ENCODE peak calls at places on chromosomes 13 and 19, in five cellular contexts. O is Calu3, I is AG09309, N is tibial nerve, B is PC-3. T is an unnamed sample.

GRCh38 chr13:110391273-110391672 is 84.2 kb downstream of the COL4A2 start:
- DNase-seq in N (no peak), B (peak), O (no peak), I (no peak), T (no peak)

GRCh38 chr19:56896041-56896440 is 55.5 kb upstream of the PEG3 start:
- DNase-seq in O (no peak), I (no peak), B (no peak), N (no peak), T (no peak)

GRCh38 chr13:51912511-51913225 is 50.9 kb downstream of the CCDC70 start:
- DNase-seq in I (no peak), N (no peak), B (no peak), O (no peak), T (no peak)

GRCh38 chr13:98270819-98271218 is 93.8 kb upstream of the RNF113B start:
- DNase-seq in B (no peak), I (no peak), O (no peak), N (no peak), T (no peak)

GRCh38 chr19:6800991-6801396 is 28.5 kb downstream of the VAV1 start:
- DNase-seq in B (peak), N (no peak), O (peak), I (peak), T (no peak)

GRCh38 chr13:40064154-40064713 is 408.8 kb downstream of the COG6 start:
- DNase-seq in N (no peak), B (no peak), I (no peak), O (peak), T (no peak)

GRCh38 chr13:27927444-27928352 is 7.9 kb downstream of the PDX1 start:
- DNase-seq in N (no peak), B (no peak), O (no peak), I (no peak), T (no peak)

GRCh38 chr19:45040059-45040767 is 1.4 kb downstream of the CLASRP start:
- DNase-seq in I (no peak), O (no peak), N (no peak), B (no peak), T (no peak)

GRCh38 chr13:99505814-99506269 is 4.6 kb downstream of the TM9SF2 start:
- DNase-seq in I (no peak), O (no peak), N (no peak), B (peak), T (no peak)

GRCh38 chr13:111344471-111345191 is 24.2 kb downstream of the TEX29 start:
- DNase-seq in O (no peak), N (no peak), I (no peak), B (peak), T (no peak)

GRCh38 chr19:32189956-32190706 is 155.3 kb upstream of the ZNF507 start:
- DNase-seq in O (no peak), N (no peak), B (no peak), I (no peak), T (no peak)

GRCh38 chr19:5018224-5019015 is 49.5 kb downstream of the KDM4B start:
- DNase-seq in N (no peak), I (no peak), B (no peak), O (no peak), T (no peak)

GRCh38 chr13:44281252-44282000 is 92.2 kb upstream of the SERP2 start:
- DNase-seq in O (peak), I (no peak), N (no peak), B (no peak), T (no peak)

GRCh38 chr19:15666186-15666585 is 6.7 kb upstream of the CYP4F12 start:
- DNase-seq in B (no peak), O (no peak), N (no peak), I (no peak), T (no peak)

GRCh38 chr13:50509771-50510441 is 333.6 kb downstream of the DLEU7 start:
- DNase-seq in N (no peak), B (no peak), O (no peak), I (no peak), T (no peak)

GRCh38 chr13:40682449-40683240 is 16.2 kb upstream of the FOXO1 start:
- DNase-seq in B (peak), N (no peak), I (no peak), O (no peak), T (no peak)

GRCh38 chr13:50079278-50080157 is 64.3 kb downstream of the KCNRG start:
- DNase-seq in N (no peak), B (no peak), O (no peak), I (no peak), T (no peak)

GRCh38 chr19:12090807-12091206 is 26.3 kb downstream of the ZNF844 start:
- DNase-seq in B (peak), I (peak), O (no peak), N (peak), T (peak)

GRCh38 chr19:54178581-54179261 is 5.8 kb upstream of the TMC4 start:
- DNase-seq in B (peak), O (no peak), I (no peak), N (no peak), T (no peak)

GRCh38 chr19:51564791-51565190 is 6.3 kb upstream of the ZNF175 start:
- DNase-seq in O (no peak), N (no peak), B (no peak), I (no peak), T (no peak)

GRCh38 chr13:20828540-20829364 is 55.0 kb upstream of the EEF1AKMT1 start:
- DNase-seq in N (peak), O (peak), B (peak), I (peak), T (no peak)

GRCh38 chr19:33196446-33197193 is 2.5 kb downstream of the LRP3 start:
- DNase-seq in O (no peak), I (no peak), B (no peak), N (no peak), T (no peak)

GRCh38 chr19:46748325-46749109 is 2.3 kb upstream of the STRN4 start:
- DNase-seq in B (peak), I (no peak), O (peak), N (peak), T (no peak)

DNA sequence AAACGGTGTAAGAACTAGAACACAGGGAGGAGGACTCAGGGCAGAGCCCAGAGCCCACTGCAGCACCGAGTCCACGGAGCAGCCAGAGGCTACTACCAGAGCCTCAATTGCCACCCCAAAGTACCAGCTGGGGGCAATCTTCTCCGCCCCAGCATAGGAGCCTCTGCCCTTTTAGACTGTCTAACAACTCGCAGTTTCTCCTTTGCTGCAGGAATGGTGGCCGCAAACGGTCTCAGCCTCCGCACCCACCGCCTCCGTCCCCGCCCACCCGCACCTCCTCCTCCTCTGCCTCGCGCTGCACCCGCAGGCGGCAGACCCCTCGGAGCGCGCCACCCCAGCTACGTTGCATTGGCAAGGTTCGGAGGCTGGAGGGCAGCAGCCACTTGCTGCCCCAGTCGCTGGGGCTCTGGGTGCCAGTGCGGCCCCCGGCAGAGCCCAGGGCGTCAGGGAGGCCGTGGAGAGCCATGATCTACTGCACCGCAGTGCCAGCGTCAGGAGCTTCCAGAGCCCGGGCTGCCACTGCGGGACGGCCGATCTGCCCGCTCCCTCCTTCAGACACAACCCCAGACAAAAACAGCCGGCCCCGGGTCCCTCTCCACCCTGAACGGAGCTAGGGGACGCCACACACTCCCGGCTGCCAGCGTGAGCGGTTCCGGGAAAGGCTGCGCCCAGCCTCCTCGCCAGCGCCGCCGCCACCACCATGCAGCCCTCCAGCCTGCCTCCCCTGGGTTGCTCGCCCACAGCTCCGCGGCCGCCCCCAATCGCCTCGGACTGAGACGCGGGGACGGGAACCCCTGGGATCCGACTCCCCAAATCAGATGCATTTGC is 1.8 kb downstream of the FGF14 start:
- DNase-seq in N (no peak), I (no peak), O (peak), B (no peak), T (no peak)
- TF ChIP-seq CTCF in N (no peak), I (peak), O (no peak), B (no peak), T (no peak)

GRCh38 chr13:29564828-29565227 is 30.7 kb downstream of the SLC7A1 start:
- DNase-seq in B (no peak), O (no peak), I (no peak), N (no peak), T (no peak)
- TF ChIP-seq CTCF in B (peak), O (no peak), I (peak), N (no peak), T (no peak)

DNA sequence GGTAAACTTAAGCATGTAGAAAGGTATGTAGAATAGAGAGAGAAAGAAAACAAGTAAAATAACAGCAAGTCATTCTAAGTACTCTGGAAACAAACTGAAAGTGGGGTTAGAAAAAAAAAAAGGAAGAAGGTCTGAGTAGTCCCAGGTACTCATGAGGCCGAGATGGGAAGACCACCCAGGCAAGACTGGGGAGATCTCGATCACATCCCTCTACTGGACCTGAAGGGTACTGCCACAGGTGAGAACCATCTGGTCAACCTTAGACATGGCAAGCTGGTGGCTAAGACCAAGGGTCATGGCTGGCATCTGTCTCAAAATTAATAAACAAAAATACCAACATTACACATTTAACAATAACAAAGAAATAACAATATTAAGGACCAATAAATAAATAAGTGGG is 36.3 kb upstream of the ZNF724 start:
- DNase-seq in O (no peak), N (no peak), B (no peak), I (no peak), T (no peak)
- TF ChIP-seq CTCF in O (no peak), N (no peak), B (peak), I (peak), T (peak)

GRCh38 chr13:25977671-25978070 is 74.1 kb downstream of the SHISA2 start:
- DNase-seq in I (no peak), O (no peak), N (no peak), B (no peak), T (no peak)

GRCh38 chr13:25978961-25979360 is 72.9 kb downstream of the SHISA2 start:
- DNase-seq in O (no peak), B (no peak), N (no peak), I (no peak), T (no peak)

GRCh38 chr13:25981060-25981459 is 70.8 kb downstream of the SHISA2 start:
- DNase-seq in B (no peak), I (no peak), O (no peak), N (no peak), T (no peak)

GRCh38 chr13:25982908-25983307 is 68.9 kb downstream of the SHISA2 start:
- DNase-seq in N (no peak), O (no peak), I (no peak), B (no peak), T (no peak)

DNA sequence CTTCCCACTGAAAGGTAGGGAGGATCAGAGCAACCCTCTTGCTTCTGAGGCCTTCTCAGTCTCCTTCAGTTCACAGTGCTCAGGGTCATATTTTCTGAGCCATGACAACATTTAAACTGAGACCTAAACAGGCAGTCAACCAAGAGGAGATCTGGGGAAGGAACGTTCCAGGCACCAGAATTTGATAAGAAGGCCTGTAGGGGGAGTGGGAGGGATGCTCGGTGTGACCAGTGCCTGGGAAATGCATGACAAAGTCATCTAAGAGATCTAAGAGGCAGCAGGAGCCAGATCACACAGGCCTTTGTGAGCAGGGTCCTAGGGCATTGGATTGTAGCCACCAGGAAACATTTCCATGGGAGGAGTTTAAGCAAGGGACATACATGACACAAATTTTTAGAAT is 71.6 kb downstream of the SHISA2 start:
- DNase-seq in O (peak), B (peak), I (no peak), N (no peak), T (no peak)
- TF ChIP-seq CTCF in O (no peak), B (peak), I (peak), N (no peak), T (peak)

GRCh38 chr19:23772668-23773063 is 14.0 kb upstream of the ZNF681 start:
- DNase-seq in B (peak), I (no peak), N (no peak), O (no peak), T (no peak)

GRCh38 chr19:23770672-23771250 is 12.1 kb upstream of the ZNF681 start:
- DNase-seq in O (no peak), B (no peak), N (no peak), I (no peak), T (no peak)

GRCh38 chr19:23769691-23770468 is 11.2 kb upstream of the ZNF681 start:
- DNase-seq in B (no peak), I (no peak), N (no peak), O (no peak), T (no peak)

GRCh38 chr19:23771761-23772667 is 13.3 kb upstream of the ZNF681 start:
- DNase-seq in N (no peak), O (no peak), B (peak), I (no peak), T (no peak)

GRCh38 chr19:23771348-23771747 is 12.7 kb upstream of the ZNF681 start:
- DNase-seq in N (no peak), I (no peak), O (no peak), B (no peak), T (no peak)
- TF ChIP-seq CTCF in N (no peak), I (no peak), O (no peak), B (no peak), T (no peak)

GRCh38 chr19:37317403-37318209 is 53.3 kb upstream of the ZNF527 start:
- DNase-seq in I (peak), B (peak), O (peak), N (peak), T (peak)
- TF ChIP-seq CTCF in I (peak), B (peak), O (peak), N (no peak), T (peak)

GRCh38 chr19:13429563-13429962 is 76.7 kb downstream of the CACNA1A start:
- DNase-seq in O (no peak), N (no peak), I (no peak), B (peak), T (no peak)

GRCh38 chr19:13427273-13428051 is 78.8 kb downstream of the CACNA1A start:
- DNase-seq in N (no peak), B (no peak), O (no peak), I (no peak), T (no peak)

GRCh38 chr19:13425151-13425550 is 81.1 kb downstream of the CACNA1A start:
- DNase-seq in B (peak), O (no peak), I (no peak), N (no peak), T (no peak)

GRCh38 chr19:13430790-13431582 is 75.3 kb downstream of the CACNA1A start:
- DNase-seq in B (peak), N (peak), O (peak), I (no peak), T (no peak)

DNA sequence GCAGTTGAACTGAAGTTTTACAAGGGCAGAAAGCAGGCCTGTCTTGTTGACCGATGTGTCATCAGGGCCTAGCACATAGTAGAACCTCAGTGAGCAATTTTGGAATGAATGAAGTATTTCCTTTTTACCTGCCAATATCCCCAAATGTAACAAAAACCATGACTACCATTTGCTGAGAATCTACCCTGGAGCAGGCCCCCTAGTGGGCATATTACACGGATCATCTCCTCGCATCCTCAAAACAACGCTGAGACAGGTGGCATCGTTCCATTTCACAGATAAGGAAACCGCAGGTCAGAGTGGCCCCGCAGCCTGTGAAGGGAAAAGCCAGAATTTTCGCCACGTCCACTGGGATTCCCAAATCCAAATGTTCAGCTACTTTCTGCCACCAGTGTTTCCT is 77.9 kb downstream of the CACNA1A start:
- DNase-seq in I (no peak), B (peak), O (peak), N (peak), T (no peak)
- TF ChIP-seq CTCF in I (peak), B (peak), O (peak), N (no peak), T (peak)

T was measured in type B pancreatic cell.